ENCODE peak calls at places on chromosomes 7 and 10, in eight cellular contexts. L is A549; P is skeletal muscle cell; C is T1000; H is Caki2; D is GM06990; B is EH; Q is activated naive CD4-positive, alpha-beta T cell treated with Interleukin-2 at 50 U/mL for 16 hours. G is an unnamed sample.
A peak's percentile ranks its signal among the peaks of the same experiment; 100 is the strongest.

GRCh38 chr7:30526163-30526562 is 21.5 kb upstream of the GGCT start:
- DNase-seq in P (no peak), H (peak; percentile 21), D (no peak), C (no peak), Q (no peak), L (no peak), B (no peak), G (no peak)

GRCh38 chr7:27586825-27587224 is 75.9 kb downstream of the HIBADH start:
- DNase-seq in L (no peak), P (no peak), Q (no peak), B (no peak), H (no peak), D (peak; percentile 69), C (no peak), G (peak; percentile 56)

GRCh38 chr7:139587535-139587934 is 64.0 kb downstream of the CLEC2L start:
- DNase-seq in H (no peak), L (no peak), D (no peak), B (no peak), Q (no peak), C (no peak), P (no peak), G (no peak)

GRCh38 chr7:130369110-130369711 is 11.1 kb upstream of the CPA1 start:
- DNase-seq in Q (no peak), P (peak; percentile 65), D (no peak), B (peak; percentile 90), C (no peak), H (no peak), L (peak; percentile 22), G (peak; percentile 43)

GRCh38 chr10:46560952-46561351 is 4.5 kb upstream of the GPRIN2 start:
- DNase-seq in P (no peak), B (no peak), H (no peak), Q (no peak), C (no peak), L (no peak), D (no peak), G (no peak)

GRCh38 chr7:47941136-47941844 is 7.0 kb downstream of the PKD1L1 start:
- DNase-seq in L (no peak), P (peak; percentile 47), B (peak; percentile 95), H (no peak), D (no peak), Q (no peak), C (no peak), G (no peak)

GRCh38 chr10:32415361-32415760 is 30.6 kb upstream of the CCDC7 start:
- DNase-seq in D (no peak), H (no peak), P (no peak), B (no peak), Q (no peak), L (no peak), C (no peak), G (no peak)

GRCh38 chr7:135659159-135659837 is 3.0 kb upstream of the STMP1 start:
- DNase-seq in C (no peak), H (peak; percentile 33), Q (no peak), L (no peak), B (no peak), P (no peak), D (no peak), G (no peak)

GRCh38 chr10:78969719-78970118 is 99.0 kb upstream of the ZMIZ1 start:
- DNase-seq in H (no peak), P (no peak), L (no peak), D (no peak), Q (no peak), C (no peak), B (no peak), G (no peak)

GRCh38 chr7:8177109-8177933 is 84.6 kb downstream of the ICA1 start:
- DNase-seq in Q (no peak), H (no peak), B (no peak), L (no peak), D (peak; percentile 58), P (no peak), C (no peak), G (no peak)

GRCh38 chr7:110870926-110871325 is 220.0 kb upstream of the LRRN3 start:
- DNase-seq in P (no peak), H (no peak), Q (no peak), B (no peak), C (no peak), D (no peak), L (no peak), G (no peak)

GRCh38 chr10:107083388-107084009 is 81.0 kb downstream of the SORCS1 start:
- DNase-seq in P (no peak), B (no peak), Q (no peak), C (no peak), H (no peak), D (no peak), L (no peak), G (no peak)

GRCh38 chr10:31101123-31101522 is 69.5 kb upstream of the ZNF438 start:
- DNase-seq in H (peak; percentile 95), D (peak; percentile 32), L (peak; percentile 53), C (peak; percentile 27), B (peak; percentile 86), P (peak; percentile 71), Q (peak; percentile 71), G (no peak)

GRCh38 chr10:128549192-128549591 is 423.0 kb upstream of the MKI67 start:
- DNase-seq in P (no peak), L (no peak), Q (no peak), H (no peak), D (no peak), C (no peak), B (no peak), G (no peak)

GRCh38 chr7:100122568-100122967 is 3.1 kb downstream of the CNPY4 start:
- DNase-seq in Q (no peak), P (no peak), C (no peak), D (no peak), B (no peak), L (no peak), H (no peak), G (no peak)

G was measured in pancreas.